ENCODE peak calls at places on chromosome 1, in five cellular contexts. O is prostate gland; P is CD4-positive, alpha-beta memory T cell; K is ascending aorta; L is colonic mucosa. T is an unnamed sample.

GRCh38 chr1:38063616-38064015 is 17.0 kb upstream of the POU3F1 start:
- DNase-seq in O (no peak), P (no peak), L (no peak), K (no peak), T (no peak)

GRCh38 chr1:66337249-66337648 is 196.7 kb upstream of the SGIP1 start:
- DNase-seq in O (no peak), L (no peak), P (no peak), K (no peak), T (no peak)

GRCh38 chr1:234922987-234923386 is 205.7 kb downstream of the TOMM20 start:
- DNase-seq in P (no peak), O (no peak), L (no peak), K (no peak), T (no peak)

GRCh38 chr1:44594871-44595735 is 79.2 kb downstream of the TMEM53 start:
- DNase-seq in O (peak; percentile 69), P (peak; percentile 51), L (peak; percentile 85), K (peak; percentile 19), T (peak; percentile 70)

GRCh38 chr1:77322061-77322900 is 40.5 kb downstream of the AK5 start:
- DNase-seq in L (no peak), O (no peak), K (no peak), P (no peak), T (no peak)

GRCh38 chr1:77882411-77882810 is 6.0 kb upstream of the NEXN start:
- DNase-seq in P (no peak), L (no peak), K (no peak), O (no peak), T (no peak)

GRCh38 chr1:25794325-25794724 is 5.7 kb upstream of the SELENON start:
- DNase-seq in P (no peak), K (no peak), L (no peak), O (no peak), T (no peak)

GRCh38 chr1:165644064-165644735 is 13.2 kb downstream of the MGST3 start:
- DNase-seq in P (no peak), K (no peak), L (no peak), O (no peak), T (no peak)

GRCh38 chr1:201531551-201532425 is 7.1 kb upstream of the NAV1 start:
- DNase-seq in O (no peak), P (no peak), K (no peak), L (no peak), T (no peak)

GRCh38 chr1:47438321-47439150 is 692 bp downstream of the FOXD2 start:
- DNase-seq in P (peak; percentile 54), L (peak; percentile 40), K (no peak), O (no peak), T (no peak)

GRCh38 chr1:158147396-158148353 is 33.0 kb upstream of the CD1D start:
- DNase-seq in K (no peak), P (no peak), O (no peak), L (no peak), T (no peak)

GRCh38 chr1:43388021-43388575 is 1.5 kb downstream of the MED8 start:
- DNase-seq in P (no peak), L (no peak), O (no peak), K (no peak), T (no peak)

GRCh38 chr1:35715568-35716002 is 3.1 kb downstream of the C1orf216 start:
- DNase-seq in O (peak; percentile 60), P (peak; percentile 70), K (peak; percentile 15), L (peak; percentile 82), T (peak; percentile 65)

GRCh38 chr1:234919061-234919755 is 209.4 kb downstream of the TOMM20 start:
- DNase-seq in K (no peak), O (no peak), P (no peak), L (no peak), T (peak; percentile 67)

GRCh38 chr1:40844079-40844478 is 18.1 kb downstream of the CITED4 start:
- DNase-seq in O (no peak), K (no peak), P (no peak), L (no peak), T (no peak)

GRCh38 chr1:230283678-230284077 is 142.5 kb downstream of the PGBD5 start:
- DNase-seq in K (no peak), O (no peak), L (no peak), P (no peak), T (no peak)

GRCh38 chr1:204711947-204712701 is 26.6 kb upstream of the LRRN2 start:
- DNase-seq in P (no peak), O (no peak), K (no peak), L (peak; percentile 77), T (no peak)

GRCh38 chr1:156191292-156191954 is 2.5 kb upstream of the SLC25A44 start:
- DNase-seq in K (no peak), L (no peak), P (no peak), O (no peak), T (no peak)

GRCh38 chr1:156195853-156196252 is 1.9 kb downstream of the SLC25A44 start:
- DNase-seq in O (no peak), P (no peak), K (no peak), L (no peak), T (no peak)

GRCh38 chr1:156193488-156194299 is at the start of gene SLC25A44:
- DNase-seq in K (peak; percentile 86), O (peak; percentile 98), P (peak; percentile 98), L (peak; percentile 97), T (peak; percentile 95)

GRCh38 chr1:156194300-156194652 is 372 bp downstream of the SLC25A44 start:
- DNase-seq in P (no peak), K (no peak), L (no peak), O (no peak), T (no peak)

GRCh38 chr1:156193208-156193487 is 756 bp upstream of the SLC25A44 start:
- DNase-seq in L (no peak), O (no peak), K (no peak), P (no peak), T (no peak)
- H3K27ac ChIP-seq in L (peak overlapping the region; percentile 63), O (peak overlapping the region; percentile 78), K (peak overlapping the region; percentile 82), P (peak overlapping the region; percentile 79), T (peak overlapping the region; percentile 85)

DNA sequence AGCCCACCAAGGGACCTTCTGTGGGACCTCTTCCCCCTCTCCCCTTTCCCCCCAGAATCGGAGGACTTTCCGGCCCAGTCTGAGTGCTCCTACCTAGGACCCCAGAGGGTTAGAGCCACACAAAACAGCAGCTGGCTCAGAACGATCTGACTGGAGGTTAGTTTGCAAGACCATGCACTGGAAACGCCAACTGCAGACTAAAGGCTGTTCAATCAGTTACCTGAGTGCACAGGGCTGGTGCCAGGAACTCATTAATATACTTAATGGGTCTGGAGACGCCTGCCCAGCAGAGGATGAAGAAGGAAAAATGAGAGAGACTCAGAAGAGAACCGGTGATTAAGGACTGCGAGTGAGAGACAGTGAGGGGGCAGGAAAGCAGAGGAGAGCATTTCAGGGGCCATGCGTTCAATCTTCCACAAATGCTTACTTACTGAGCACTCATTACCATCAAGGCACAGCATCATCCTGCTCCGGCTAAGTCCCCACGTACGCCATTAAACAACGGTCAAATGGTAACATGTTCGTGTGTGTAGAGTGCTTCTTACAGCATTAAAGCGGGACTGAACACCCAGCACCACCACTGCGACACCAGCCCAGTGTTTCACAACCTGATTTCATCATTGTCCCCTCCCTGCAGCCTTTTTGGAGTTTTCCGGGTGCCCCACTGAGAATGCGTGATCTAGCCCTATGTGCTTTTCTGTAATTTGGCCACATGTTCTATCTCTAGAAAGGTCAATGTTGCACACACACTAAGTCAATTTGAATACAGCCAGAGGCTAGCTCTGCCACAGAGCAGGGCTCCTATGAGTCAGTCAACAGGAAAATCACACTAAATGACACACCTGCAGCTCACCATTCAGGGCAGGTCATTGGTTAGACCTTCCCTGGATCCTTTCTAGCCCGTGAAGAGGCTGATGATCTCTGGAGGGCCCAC is 7.6 kb downstream of the ENO1 start:
- DNase-seq in L (no peak), O (no peak), P (no peak), K (no peak), T (no peak)
- H3K4me3 ChIP-seq in L (no peak overlapping the region), O (no peak overlapping the region), P (no peak overlapping the region), K (no peak overlapping the region), T (no peak overlapping the region)

GRCh38 chr1:23470282-23471070 is 13.5 kb downstream of the ASAP3 start:
- DNase-seq in K (no peak), O (no peak), L (no peak), P (no peak), T (no peak)
- H3K4me1 ChIP-seq in K (peaks cover 19% of the 10 kb centered on the region), O (peaks cover 13% of the 10 kb centered on the region), L (no peaks in the 10 kb centered on the region), P (no peaks in the 10 kb centered on the region), T (no peaks in the 10 kb centered on the region)

GRCh38 chr1:111513410-111514020 is 10.1 kb upstream of the ADORA3 start:
- DNase-seq in L (no peak), O (no peak), K (no peak), P (no peak), T (no peak)

GRCh38 chr1:111516008-111516535 is 12.6 kb upstream of the ADORA3 start:
- DNase-seq in L (no peak), P (peak; percentile 42), K (no peak), O (no peak), T (no peak)

GRCh38 chr1:111517464-111518225 is 14.2 kb upstream of the ADORA3 start:
- DNase-seq in P (peak; percentile 60), K (no peak), L (no peak), O (no peak), T (no peak)

GRCh38 chr1:111512132-111512874 is 8.9 kb upstream of the ADORA3 start:
- DNase-seq in L (peak; percentile 15), K (no peak), O (no peak), P (no peak), T (no peak)

GRCh38 chr1:111515291-111516007 is 12.0 kb upstream of the ADORA3 start:
- DNase-seq in P (no peak), L (no peak), O (no peak), K (peak; percentile 35), T (no peak)
- H3K27ac ChIP-seq in P (no peak overlapping the region), L (peak overlapping the region; percentile 28), O (peak overlapping the region; percentile 68), K (peak overlapping the region; percentile 78), T (peak overlapping the region; percentile 80)

DNA sequence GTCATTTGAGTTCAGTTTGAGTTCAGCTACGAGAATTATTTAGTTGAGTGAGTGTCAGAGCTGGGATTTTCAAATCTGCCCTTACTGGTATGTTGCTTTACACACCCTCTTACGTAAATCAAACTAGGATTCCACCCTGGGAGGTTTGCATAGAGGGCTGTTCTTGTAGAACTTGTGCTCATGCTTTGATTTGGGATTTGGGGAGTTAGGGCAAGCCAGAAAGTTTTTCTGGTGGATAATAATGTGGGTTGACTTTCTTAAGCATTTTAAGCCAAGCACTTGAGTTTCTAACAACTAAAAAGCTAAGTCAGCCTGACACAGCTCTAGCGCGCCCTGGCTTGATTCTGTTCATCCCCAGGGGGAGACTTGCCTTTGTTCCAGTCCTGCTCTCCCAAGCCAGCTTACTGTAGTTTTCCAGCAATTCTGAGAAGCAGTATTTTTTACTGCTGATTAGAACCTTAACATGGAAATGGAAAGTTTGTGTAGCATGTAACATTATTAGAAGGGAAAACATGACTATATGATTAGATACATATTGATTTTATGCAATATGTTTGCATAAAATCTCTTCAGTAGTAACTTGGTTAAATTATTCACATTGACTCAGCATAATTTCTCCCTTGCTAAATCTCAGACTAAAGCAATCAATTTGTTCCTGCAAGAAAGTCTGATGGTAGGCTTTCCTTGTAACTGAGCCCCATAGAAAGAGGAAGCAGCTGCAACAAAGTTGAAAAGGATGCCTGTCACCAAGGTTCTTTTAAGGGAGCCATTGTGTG is 11.1 kb upstream of the PGD start:
- DNase-seq in O (no peak), L (no peak), K (no peak), P (no peak), T (no peak)
- H3K4me3 ChIP-seq in O (no peak overlapping the region), L (no peak overlapping the region), K (no peak overlapping the region), P (no peak overlapping the region), T (peak overlapping the region; percentile 32)

GRCh38 chr1:149848340-149848771 is 51.0 kb upstream of the BOLA1 start:
- DNase-seq in O (peak; percentile 3), L (peak; percentile 39), K (no peak), P (no peak), T (no peak)
- H3K4me1 ChIP-seq in O (peaks cover 8% of the 10 kb centered on the region), L (peaks cover 11% of the 10 kb centered on the region), K (peaks cover 32% of the 10 kb centered on the region), P (peaks cover 56% of the 10 kb centered on the region), T (peaks cover 9% of the 10 kb centered on the region)